ENCODE peak calls at places on chromosomes 12 and 14, in nine cellular contexts. I is GM10248, O is fibroblast of lung, Y is fibroblast of the aortic adventitia, Q is MM.1S, P is left lung, V is CD14-positive monocyte, F is astrocyte of the cerebellum, J is HFFc6. K is an unnamed sample.

GRCh38 chr12:70875628-70876027 is 44.9 kb downstream of the PTPRR start:
- DNase-seq in V (no peak), O (no peak), Q (no peak), Y (no peak), I (no peak), P (no peak), J (no peak), F (no peak), K (no peak)

GRCh38 chr12:1911598-1912575 is 6.6 kb downstream of the CACNA2D4 start:
- DNase-seq in F (no peak), P (peak), Y (no peak), Q (no peak), J (no peak), I (peak), O (no peak), V (peak), K (peak)

GRCh38 chr12:124392271-124392990 is 97.5 kb downstream of the RFLNA start:
- DNase-seq in V (peak), I (peak), F (no peak), P (peak), Q (no peak), Y (no peak), O (peak), J (peak), K (no peak)

GRCh38 chr12:49583361-49584094 is 15.6 kb upstream of the MCRS1 start:
- DNase-seq in V (no peak), I (no peak), F (no peak), Y (peak), P (no peak), Q (no peak), J (no peak), O (peak), K (no peak)

GRCh38 chr14:96039633-96040311 is 610 bp downstream of the C14orf132 start:
- DNase-seq in Y (peak), O (peak), J (peak), P (no peak), F (no peak), Q (no peak), I (no peak), V (no peak), K (no peak)

GRCh38 chr12:74624206-74624605 is 86.6 kb downstream of the ATXN7L3B start:
- DNase-seq in O (no peak), Q (no peak), P (no peak), F (no peak), J (no peak), V (no peak), I (no peak), Y (no peak), K (no peak)

GRCh38 chr14:32345311-32345771 is 16.2 kb downstream of the AKAP6 start:
- DNase-seq in V (no peak), Y (peak), P (no peak), O (peak), J (no peak), F (no peak), Q (no peak), I (no peak), K (no peak)

GRCh38 chr12:109680521-109681030 is 33.0 kb upstream of the FAM222A start:
- DNase-seq in O (no peak), F (no peak), J (no peak), Y (no peak), P (no peak), I (no peak), Q (no peak), V (no peak), K (no peak)

GRCh38 chr14:37665951-37666350 is 70.5 kb downstream of the TTC6 start:
- DNase-seq in O (no peak), Y (no peak), I (no peak), V (no peak), J (no peak), F (no peak), P (no peak), Q (no peak), K (no peak)

GRCh38 chr12:65822732-65823480 is 1.4 kb upstream of the HMGA2 start:
- DNase-seq in F (peak), Q (no peak), I (peak), V (no peak), J (peak), P (peak), O (peak), Y (peak), K (peak)

GRCh38 chr12:50425859-50426258 is 25.2 kb downstream of the LARP4 start:
- DNase-seq in V (no peak), O (no peak), J (no peak), F (no peak), I (no peak), Y (no peak), Q (no peak), P (no peak), K (no peak)

GRCh38 chr14:53858344-53858682 is 98.3 kb downstream of the BMP4 start:
- DNase-seq in Y (no peak), V (no peak), P (no peak), I (no peak), O (no peak), J (no peak), F (no peak), Q (no peak), K (no peak)

GRCh38 chr14:34465069-34465859 is 3.2 kb upstream of the SPTSSA start:
- DNase-seq in O (peak), V (no peak), Y (peak), P (no peak), J (no peak), I (no peak), F (no peak), Q (peak), K (no peak)

GRCh38 chr12:85711735-85712390 is 124.3 kb downstream of the RASSF9 start:
- DNase-seq in I (no peak), Q (no peak), O (peak), V (no peak), F (no peak), J (no peak), P (peak), Y (peak), K (no peak)

GRCh38 chr12:122980192-122981035 is at the start of gene ARL6IP4:
- DNase-seq in Y (peak), F (no peak), P (peak), O (peak), I (peak), V (no peak), J (no peak), Q (peak), K (no peak)

GRCh38 chr14:104282332-104283196 is 144.2 kb downstream of the KIF26A start:
- DNase-seq in Q (no peak), J (no peak), V (peak), O (no peak), F (no peak), Y (no peak), I (no peak), P (peak), K (peak)

GRCh38 chr12:110647669-110648068 is 33.7 kb downstream of the TCTN1 start:
- DNase-seq in J (no peak), Y (no peak), P (no peak), F (no peak), O (no peak), Q (peak), I (peak), V (no peak), K (no peak)

GRCh38 chr12:26360062-26360461 is 164.7 kb downstream of the SSPN start:
- DNase-seq in O (no peak), Q (no peak), P (no peak), J (no peak), V (no peak), I (no peak), Y (no peak), F (no peak), K (no peak)

GRCh38 chr14:81837304-81837703 is 303.7 kb upstream of the SEL1L start:
- DNase-seq in J (no peak), P (no peak), I (no peak), Q (no peak), V (no peak), F (no peak), O (no peak), Y (no peak), K (no peak)

GRCh38 chr12:95723693-95724384 is 66.7 kb downstream of the NTN4 start:
- DNase-seq in P (no peak), I (no peak), Y (peak), V (no peak), J (peak), Q (no peak), O (no peak), F (no peak), K (no peak)

GRCh38 chr14:105292810-105293711 is 7.7 kb downstream of the BRF1 start:
- DNase-seq in P (no peak), F (no peak), Y (no peak), I (no peak), V (no peak), O (no peak), Q (no peak), J (no peak), K (no peak)

GRCh38 chr12:24977060-24977459 is 28.2 kb upstream of the BCAT1 start:
- DNase-seq in O (no peak), I (no peak), J (no peak), Q (no peak), Y (no peak), V (no peak), F (no peak), P (no peak), K (no peak)

GRCh38 chr14:64095620-64096019 is 198.6 kb downstream of the ESR2 start:
- DNase-seq in P (no peak), V (no peak), F (no peak), I (no peak), Y (peak), Q (no peak), J (peak), O (peak), K (no peak)

GRCh38 chr12:122366685-122367475 is 55.6 kb downstream of the CLIP1 start:
- DNase-seq in Q (no peak), J (peak), F (peak), Y (peak), O (peak), P (no peak), I (no peak), V (no peak), K (no peak)

GRCh38 chr12:14366211-14366762 is 805 bp downstream of the ATF7IP start:
- DNase-seq in F (no peak), J (peak), P (no peak), Y (no peak), I (no peak), V (no peak), Q (peak), O (no peak), K (no peak)

GRCh38 chr14:50822501-50823042 is 8.4 kb downstream of the NIN start:
- DNase-seq in I (no peak), Q (no peak), V (no peak), O (no peak), J (no peak), Y (no peak), P (no peak), F (no peak), K (no peak)

GRCh38 chr12:12784911-12785814 is at the start of gene APOLD1:
- DNase-seq in J (no peak), P (no peak), O (no peak), F (peak), Y (no peak), Q (no peak), V (no peak), I (no peak), K (no peak)

GRCh38 chr12:122088181-122088810 is 9.7 kb downstream of the MLXIP start:
- DNase-seq in F (no peak), V (no peak), Q (no peak), O (no peak), Y (peak), P (no peak), J (no peak), I (no peak), K (no peak)

GRCh38 chr12:120055231-120055630 is 61.3 kb downstream of the RAB35 start:
- DNase-seq in J (no peak), O (no peak), I (no peak), Y (peak), Q (no peak), P (no peak), V (no peak), F (no peak), K (no peak)

GRCh38 chr14:99064262-99064954 is 207.6 kb downstream of the BCL11B start:
- DNase-seq in F (no peak), P (no peak), V (no peak), O (no peak), I (no peak), Y (no peak), Q (no peak), J (no peak), K (no peak)

GRCh38 chr12:12428961-12429657 is 72.2 kb downstream of the BORCS5 start:
- DNase-seq in F (no peak), O (no peak), Q (no peak), P (no peak), J (no peak), I (no peak), Y (no peak), V (no peak), K (no peak)

GRCh38 chr14:100214768-100215079 is 24.2 kb upstream of the YY1 start:
- DNase-seq in F (no peak), I (no peak), P (no peak), Q (no peak), O (no peak), V (no peak), J (no peak), Y (no peak), K (no peak)

GRCh38 chr12:83389237-83389996 is 702.7 kb downstream of the TMTC2 start:
- DNase-seq in I (no peak), O (no peak), V (no peak), F (no peak), Y (no peak), J (no peak), Q (peak), P (peak), K (no peak)

GRCh38 chr12:16349132-16349463 is 1.7 kb downstream of the MGST1 start:
- DNase-seq in I (peak), V (peak), J (peak), F (peak), Q (no peak), O (peak), P (no peak), Y (peak), K (no peak)

GRCh38 chr14:101068958-101069549 is 165.5 kb upstream of the RTL1 start:
- DNase-seq in O (no peak), Q (no peak), V (no peak), J (no peak), F (no peak), P (peak), Y (no peak), I (no peak), K (peak)

GRCh38 chr12:26122681-26123481 is 2.0 kb downstream of the BHLHE41 start:
- DNase-seq in I (peak), V (no peak), J (peak), Y (peak), P (peak), F (peak), O (peak), Q (peak), K (peak)

GRCh38 chr12:126772171-126772864 is 1494.7 kb upstream of the TMEM132C start:
- DNase-seq in Q (peak), V (no peak), I (peak), Y (peak), P (no peak), O (no peak), J (peak), F (no peak), K (no peak)

GRCh38 chr12:57224973-57225679 is 4.4 kb upstream of the SHMT2 start:
- DNase-seq in I (peak), P (peak), J (no peak), Y (no peak), O (peak), Q (peak), F (no peak), V (no peak), K (no peak)

GRCh38 chr14:92565040-92565717 is 51.6 kb downstream of the RIN3 start:
- DNase-seq in V (no peak), Q (no peak), F (no peak), J (no peak), O (no peak), P (no peak), Y (no peak), I (no peak), K (no peak)

DNA sequence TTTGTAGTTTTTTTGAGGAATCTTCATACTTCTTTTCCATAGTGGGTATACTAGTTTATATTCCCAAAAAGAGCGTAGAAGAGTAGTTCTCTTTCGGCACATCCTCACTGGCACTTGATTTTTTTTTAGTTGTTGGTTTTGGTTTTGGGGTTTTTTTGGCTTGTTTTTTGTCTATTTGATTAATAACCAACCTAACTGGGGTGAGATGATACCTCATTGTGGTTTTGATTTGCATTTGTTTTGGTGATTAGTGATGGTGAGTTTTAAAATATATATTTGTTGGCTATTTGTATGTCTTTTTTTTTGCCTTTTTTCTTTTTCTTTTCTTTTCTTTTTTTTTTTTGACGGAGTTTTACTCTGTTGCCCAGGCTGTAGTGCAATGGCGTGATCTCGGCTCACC is 69.7 kb upstream of the BTG1 start:
- DNase-seq in O (no peak), I (no peak), J (no peak), P (no peak), Q (no peak), V (no peak), Y (no peak), F (no peak), K (no peak)
- TF ChIP-seq CTCF in O (no peak), I (no peak), J (no peak), P (no peak), Q (no peak), V (no peak), Y (no peak), F (no peak), K (no peak)

GRCh38 chr14:54882521-54882920 is 20.1 kb downstream of the GCH1 start:
- DNase-seq in P (no peak), J (no peak), V (no peak), Q (no peak), I (no peak), F (no peak), O (no peak), Y (peak), K (no peak)

GRCh38 chr14:54881235-54881760 is 21.3 kb downstream of the GCH1 start:
- DNase-seq in I (no peak), J (no peak), V (no peak), O (peak), P (no peak), F (peak), Q (peak), Y (peak), K (no peak)

GRCh38 chr14:54877703-54878021 is 25.0 kb downstream of the GCH1 start:
- DNase-seq in V (no peak), Q (no peak), Y (no peak), I (no peak), F (no peak), P (no peak), O (no peak), J (no peak), K (no peak)

GRCh38 chr14:54881761-54882401 is 20.7 kb downstream of the GCH1 start:
- DNase-seq in F (no peak), P (no peak), O (peak), Q (peak), I (no peak), V (no peak), J (no peak), Y (peak), K (no peak)

GRCh38 chr14:54877015-54877702 is 25.5 kb downstream of the GCH1 start:
- DNase-seq in P (no peak), J (no peak), I (no peak), Q (no peak), Y (peak), F (no peak), O (no peak), V (no peak), K (no peak)
- TF ChIP-seq CTCF in P (no peak), J (no peak), I (no peak), Q (no peak), Y (no peak), F (no peak), O (no peak), V (no peak), K (no peak)

DNA sequence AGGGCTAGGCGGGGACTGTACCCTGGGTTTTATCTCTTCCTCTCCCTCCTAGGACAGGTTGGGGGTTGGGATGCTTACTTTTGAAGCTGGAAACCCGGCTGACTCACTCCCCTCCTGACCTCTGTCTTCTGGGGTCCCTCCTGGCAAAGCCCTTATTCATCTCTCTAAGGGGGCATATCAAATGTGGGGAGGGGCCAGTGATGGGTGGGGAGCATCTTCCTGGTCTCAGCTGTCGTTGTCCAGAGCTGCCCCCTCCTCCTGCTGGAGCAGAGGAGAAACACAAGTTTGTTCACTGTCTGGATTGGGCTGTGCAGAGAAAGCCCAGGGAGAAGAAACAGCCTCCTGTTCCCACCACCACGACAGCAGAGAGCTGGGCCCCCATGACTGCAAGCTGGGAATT is 85.8 kb downstream of the TNFAIP2 start:
- DNase-seq in P (no peak), F (no peak), Q (no peak), O (no peak), J (no peak), Y (peak), I (no peak), V (no peak), K (no peak)
- TF ChIP-seq CTCF in P (no peak), F (no peak), Q (no peak), O (peak), J (peak), Y (peak), I (no peak), V (no peak), K (peak)

GRCh38 chr14:52071675-52072074 is 2.8 kb upstream of the NID2 start:
- DNase-seq in Y (peak), J (no peak), P (no peak), F (no peak), V (no peak), O (peak), Q (no peak), I (no peak), K (no peak)
- TF ChIP-seq CTCF in Y (no peak), J (peak), P (peak), F (peak), V (no peak), O (no peak), Q (no peak), I (no peak), K (peak)